ENCODE peak calls at places on chromosomes 7 and 10, in four cellular contexts. V is endodermal cell, H is lower lobe of right lung, J is right cardiac atrium. I is an unnamed sample.

GRCh38 chr10:100364147-100364546 is 17.1 kb downstream of the SCD start:
- DNase-seq in V (no peak), H (no peak), J (no peak), I (no peak)

GRCh38 chr7:104982308-104982755 is 31.7 kb upstream of the KMT2E start:
- DNase-seq in V (no peak), H (no peak), J (no peak), I (no peak)

GRCh38 chr10:113268186-113268585 is 284.7 kb upstream of the HABP2 start:
- DNase-seq in V (no peak), H (no peak), J (no peak), I (no peak)

GRCh38 chr7:153193144-153193595 is 433.6 kb downstream of the ACTR3B start:
- DNase-seq in V (peak; percentile 91), H (peak; percentile 57), J (no peak), I (peak; percentile 67)

GRCh38 chr10:124522903-124523260 is 61.3 kb downstream of the LHPP start:
- DNase-seq in V (peak; percentile 46), H (peak; percentile 50), J (peak; percentile 6), I (peak; percentile 71)

GRCh38 chr7:81704595-81704994 is 65.3 kb downstream of the HGF start:
- DNase-seq in V (no peak), H (no peak), J (no peak), I (no peak)

GRCh38 chr10:11197266-11197712 is 179.6 kb downstream of the CELF2 start:
- DNase-seq in V (no peak), H (peak; percentile 67), J (peak; percentile 53), I (no peak)

GRCh38 chr10:112360308-112361270 is 13.3 kb upstream of the ACSL5 start:
- DNase-seq in V (no peak), H (peak; percentile 82), J (peak; percentile 74), I (no peak)

GRCh38 chr10:123999956-124000615 is 93.3 kb downstream of the CHST15 start:
- DNase-seq in V (no peak), H (no peak), J (no peak), I (no peak)

GRCh38 chr10:4632757-4633156 is 193.2 kb upstream of the AKR1E2 start:
- DNase-seq in V (no peak), H (no peak), J (peak; percentile 30), I (no peak)

GRCh38 chr7:151083071-151083823 is at the start of gene TMUB1:
- DNase-seq in V (peak; percentile 86), H (peak; percentile 90), J (peak; percentile 87), I (peak; percentile 91)

GRCh38 chr10:63137306-63137705 is 4.2 kb downstream of the NRBF2 start:
- DNase-seq in V (no peak), H (no peak), J (no peak), I (no peak)

GRCh38 chr7:23712368-23713284 is 2.6 kb downstream of the STK31 start:
- DNase-seq in V (no peak), H (no peak), J (no peak), I (no peak)

GRCh38 chr10:54854389-54854788 is 53.4 kb upstream of the PCDH15 start:
- DNase-seq in V (peak; percentile 48), H (no peak), J (no peak), I (no peak)

GRCh38 chr7:100091411-100092181 is 2.8 kb downstream of the COPS6 start:
- DNase-seq in V (peak; percentile 81), H (no peak), J (no peak), I (no peak)

GRCh38 chr7:91266067-91266930 is 2.1 kb downstream of the FZD1 start:
- DNase-seq in V (peak; percentile 67), H (peak; percentile 49), J (peak; percentile 69), I (peak; percentile 79)

GRCh38 chr10:116418394-116418793 is 9.3 kb upstream of the PNLIPRP3 start:
- DNase-seq in V (peak; percentile 53), H (no peak), J (no peak), I (no peak)

DNA sequence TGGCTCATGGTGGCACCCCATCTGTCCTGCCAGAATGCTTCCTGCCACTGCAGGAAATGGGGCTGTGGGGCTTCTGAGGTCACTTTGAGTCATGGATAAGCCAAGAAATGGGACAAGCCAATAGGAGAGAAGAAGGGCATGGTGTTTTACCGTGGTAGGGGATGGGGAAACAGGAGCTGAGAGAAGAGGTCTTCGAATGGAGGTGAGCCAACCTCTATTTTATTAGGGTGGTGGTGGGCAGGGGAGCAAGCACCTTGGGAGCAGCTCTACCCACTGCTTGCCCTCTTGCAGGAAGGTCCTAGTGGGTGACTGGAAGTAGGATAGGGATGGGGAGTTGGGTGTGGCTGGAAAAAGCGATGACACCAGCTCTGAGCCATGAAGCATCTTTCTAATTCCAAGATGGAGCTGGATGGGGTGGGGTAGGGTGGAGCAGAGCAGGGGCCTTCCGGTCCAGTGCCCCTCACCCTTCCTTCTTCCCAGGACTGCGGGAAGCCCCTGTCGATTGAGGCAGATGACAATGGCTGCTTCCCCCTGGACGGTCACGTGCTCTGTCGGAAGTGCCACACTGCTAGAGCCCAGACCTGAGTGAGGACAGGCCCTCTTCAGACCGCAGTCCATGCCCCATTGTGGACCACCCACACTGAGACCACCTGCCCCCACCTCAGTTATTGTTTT is 9.1 kb downstream of the ZYX start:
- DNase-seq in V (peak; percentile 58), H (no peak), J (no peak), I (no peak)
- H3K27ac ChIP-seq in V (no peak overlapping the region), H (no peak overlapping the region), J (no peak overlapping the region), I (peak overlapping the region; percentile 100)

GRCh38 chr7:19375986-19376385 is 230.8 kb upstream of the FERD3L start:
- DNase-seq in V (no peak), H (no peak), J (no peak), I (no peak)

GRCh38 chr7:19373334-19373733 is 228.1 kb upstream of the FERD3L start:
- DNase-seq in V (no peak), H (no peak), J (no peak), I (no peak)

GRCh38 chr7:19377611-19378339 is 232.6 kb upstream of the FERD3L start:
- DNase-seq in V (no peak), H (no peak), J (no peak), I (no peak)

GRCh38 chr7:19376591-19376990 is 231.4 kb upstream of the FERD3L start:
- DNase-seq in V (no peak), H (no peak), J (no peak), I (no peak)

DNA sequence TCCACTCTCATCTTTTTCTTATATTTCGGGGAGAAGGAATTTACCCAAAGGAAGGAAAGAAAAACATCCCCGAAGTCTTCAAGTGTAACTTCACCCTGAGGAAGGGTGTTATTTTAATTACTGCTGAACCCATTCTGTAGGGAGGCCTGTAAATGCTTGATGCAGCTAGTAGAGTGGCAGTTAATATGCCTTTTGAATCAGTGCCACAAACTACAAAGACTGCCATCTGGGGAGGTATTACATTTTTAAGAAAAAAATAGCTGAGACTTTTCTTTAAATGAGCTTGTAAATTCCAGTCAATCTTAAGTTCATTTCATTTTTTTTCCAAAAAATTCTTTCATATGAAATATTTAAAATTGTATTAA is 233.1 kb upstream of the FERD3L start:
- DNase-seq in V (no peak), H (no peak), J (no peak), I (no peak)
- H3K4me3 ChIP-seq in V (no peak overlapping the region), H (no peak overlapping the region), J (no peak overlapping the region), I (no peak overlapping the region)

GRCh38 chr10:86942441-86943315 is 14.7 kb downstream of the MMRN2 start:
- DNase-seq in V (peak; percentile 71), H (no peak), J (peak; percentile 53), I (peak; percentile 64)

GRCh38 chr10:86940677-86941076 is 16.7 kb downstream of the MMRN2 start:
- DNase-seq in V (peak; percentile 49), H (no peak), J (no peak), I (no peak)

GRCh38 chr10:86941991-86942421 is 15.4 kb downstream of the MMRN2 start:
- DNase-seq in V (no peak), H (no peak), J (no peak), I (peak; percentile 62)

GRCh38 chr10:86943316-86944030 is 13.9 kb downstream of the MMRN2 start:
- DNase-seq in V (no peak), H (no peak), J (no peak), I (peak; percentile 65)

GRCh38 chr10:86941426-86941825 is 16.0 kb downstream of the MMRN2 start:
- DNase-seq in V (no peak), H (no peak), J (no peak), I (no peak)
- H3K4me1 ChIP-seq in V (no peaks in the 10 kb centered on the region), H (peaks cover 9% of the 10 kb centered on the region), J (no peaks in the 10 kb centered on the region), I (peaks cover 22% of the 10 kb centered on the region)

GRCh38 chr7:143901360-143901709 is 641 bp downstream of the TCAF1 start:
- DNase-seq in V (peak; percentile 83), H (peak; percentile 55), J (peak; percentile 46), I (peak; percentile 78)

GRCh38 chr7:143900230-143900766 is 1.7 kb downstream of the TCAF1 start:
- DNase-seq in V (peak; percentile 60), H (no peak), J (no peak), I (no peak)

GRCh38 chr7:143901710-143902587 is at the start of gene TCAF1:
- DNase-seq in V (peak; percentile 98), H (peak; percentile 96), J (peak; percentile 96), I (peak; percentile 98)

GRCh38 chr7:143896667-143897066 is 5.3 kb downstream of the TCAF1 start:
- DNase-seq in V (no peak), H (no peak), J (no peak), I (no peak)

DNA sequence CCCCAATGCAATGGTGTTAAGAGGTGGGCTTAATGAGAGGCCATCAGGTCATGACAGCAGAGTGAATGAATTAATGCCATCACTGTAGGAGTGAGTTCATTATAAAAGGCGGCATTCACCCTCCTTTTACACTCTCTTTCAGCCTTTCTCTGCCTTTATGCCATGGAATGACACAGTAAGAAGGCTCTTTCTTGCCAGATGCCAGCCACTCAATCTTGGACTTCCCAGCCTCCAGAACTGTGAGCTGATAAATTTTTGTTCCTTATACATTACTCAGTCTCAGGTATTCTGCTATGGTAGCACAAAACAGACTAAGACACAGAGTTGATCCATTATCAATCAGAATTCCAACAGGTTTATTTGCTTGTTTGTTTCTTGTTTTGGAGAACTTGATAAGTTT is 3.2 kb downstream of the TCAF1 start:
- DNase-seq in V (no peak), H (no peak), J (no peak), I (no peak)
- H3K27ac ChIP-seq in V (no peak overlapping the region), H (no peak overlapping the region), J (no peak overlapping the region), I (peak overlapping the region; percentile 92)